ENCODE peak calls at places on chromosomes 12 and 14, in ten cellular contexts. I is body of pancreas, C is epithelial cell of esophagus, P is adrenal gland, L is astrocyte of the spinal cord, N is prostate gland, G is mucosa of descending colon, V is bronchial epithelial cell, E is sigmoid colon, S is left lung. Q is an unnamed sample.
A peak's percentile ranks its signal among the peaks of the same experiment; 100 is the strongest.

GRCh38 chr12:96687719-96688118 is 198.3 kb downstream of the CFAP54 start:
- DNase-seq in P (no peak), V (no peak), G (no peak), E (no peak), I (no peak), L (peak; percentile 16), N (no peak), S (no peak), C (no peak), Q (no peak)

GRCh38 chr12:90173499-90174197 is 465.0 kb upstream of the ATP2B1 start:
- DNase-seq in N (no peak), I (no peak), E (no peak), V (no peak), P (no peak), C (no peak), G (no peak), S (no peak), L (no peak), Q (no peak)

GRCh38 chr12:94534761-94535613 is 75.3 kb upstream of the CEP83 start:
- DNase-seq in G (no peak), V (no peak), L (no peak), S (no peak), P (no peak), E (no peak), C (no peak), I (no peak), N (no peak), Q (no peak)

GRCh38 chr12:109479761-109480160 is 2.3 kb downstream of the UBE3B start:
- DNase-seq in S (no peak), G (no peak), L (no peak), N (no peak), V (no peak), I (no peak), C (no peak), P (no peak), E (no peak), Q (no peak)

GRCh38 chr14:96793547-96793946 is 3.6 kb upstream of the VRK1 start:
- DNase-seq in G (no peak), P (no peak), C (peak; percentile 47), I (no peak), E (no peak), V (no peak), N (no peak), S (no peak), L (no peak), Q (no peak)

GRCh38 chr14:24948261-24948847 is 101.6 kb downstream of the STXBP6 start:
- DNase-seq in I (no peak), E (no peak), N (no peak), P (no peak), V (no peak), S (no peak), C (no peak), G (no peak), L (no peak), Q (no peak)

GRCh38 chr12:104998423-104999346 is 12.6 kb downstream of the NOPCHAP1 start:
- DNase-seq in E (peak; percentile 60), V (no peak), P (no peak), I (peak; percentile 90), L (no peak), N (no peak), C (no peak), G (peak; percentile 60), S (no peak), Q (no peak)

GRCh38 chr12:113327000-113327399 is 7.9 kb downstream of the SLC8B1 start:
- DNase-seq in S (peak; percentile 8), E (no peak), L (no peak), G (no peak), I (no peak), C (no peak), V (no peak), P (no peak), N (no peak), Q (peak; percentile 65)

GRCh38 chr14:90137807-90138206 is 76.0 kb downstream of the KCNK13 start:
- DNase-seq in G (no peak), L (peak; percentile 7), E (no peak), S (no peak), P (no peak), N (no peak), V (peak; percentile 2), C (no peak), I (no peak), Q (peak; percentile 69)

GRCh38 chr12:88310666-88311065 is 168.6 kb downstream of the TMTC3 start:
- DNase-seq in C (peak; percentile 13), V (peak; percentile 15), I (no peak), E (no peak), P (peak; percentile 52), G (no peak), L (no peak), S (no peak), N (no peak), Q (peak; percentile 14)

GRCh38 chr14:56202256-56202655 is 84.0 kb downstream of the PELI2 start:
- DNase-seq in G (no peak), S (no peak), V (no peak), E (no peak), P (no peak), I (no peak), N (no peak), L (no peak), C (no peak), Q (no peak)

GRCh38 chr14:22131749-22132476 is 457.1 kb downstream of the DAD1 start:
- DNase-seq in S (no peak), V (no peak), E (no peak), L (no peak), I (no peak), G (peak; percentile 54), N (no peak), C (peak; percentile 62), P (no peak), Q (no peak)

GRCh38 chr12:57590892-57591566 is at the start of gene PIP4K2C:
- DNase-seq in C (peak; percentile 89), S (peak; percentile 95), I (peak; percentile 93), N (peak; percentile 87), P (peak; percentile 83), G (peak; percentile 87), E (peak; percentile 89), L (peak; percentile 40), V (peak; percentile 80), Q (peak; percentile 34)

GRCh38 chr14:103503296-103503695 is 19.3 kb downstream of the CKB start:
- DNase-seq in P (peak; percentile 46), I (no peak), V (no peak), L (no peak), G (no peak), S (no peak), E (no peak), N (no peak), C (no peak), Q (no peak)

GRCh38 chr14:36214476-36215216 is 38.1 kb upstream of the PTCSC3 start:
- DNase-seq in E (no peak), G (no peak), I (no peak), N (no peak), P (no peak), V (peak; percentile 36), C (peak; percentile 6), L (no peak), S (no peak), Q (no peak)
- H3K4me3 ChIP-seq in E (no peak overlapping the region), G (no peak overlapping the region), I (no peak overlapping the region), N (no peak overlapping the region), P (no peak overlapping the region), V (no peak overlapping the region), C (no peak overlapping the region), L (no peak overlapping the region), S (no peak overlapping the region), Q (no peak overlapping the region)

DNA sequence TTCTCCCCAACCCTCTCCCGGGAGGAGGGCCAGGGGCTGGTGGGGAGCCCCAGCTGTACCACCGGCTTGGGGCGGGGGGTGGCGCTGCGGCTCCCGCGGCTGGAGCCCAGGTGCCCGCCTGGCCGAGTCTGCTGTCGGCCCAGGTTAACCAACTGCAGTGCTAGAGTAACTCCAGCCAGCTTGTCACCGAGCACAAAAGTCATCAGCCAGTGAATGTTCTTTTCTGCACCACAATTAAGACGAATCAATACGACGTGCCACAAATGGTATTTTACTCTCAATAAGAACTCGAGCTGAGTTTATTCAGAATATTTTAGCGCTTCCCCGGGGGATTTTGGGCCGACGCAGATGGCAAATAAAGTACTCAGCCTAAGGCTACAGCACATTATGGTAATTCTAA is 83.3 kb downstream of the BCL11B start:
- DNase-seq in V (no peak), G (no peak), C (no peak), I (no peak), S (no peak), N (no peak), P (no peak), L (no peak), E (no peak), Q (no peak)
- H3K4me3 ChIP-seq in V (no peak overlapping the region), G (no peak overlapping the region), C (no peak overlapping the region), I (no peak overlapping the region), S (no peak overlapping the region), N (no peak overlapping the region), P (no peak overlapping the region), L (no peak overlapping the region), E (no peak overlapping the region), Q (no peak overlapping the region)

GRCh38 chr14:70032016-70032415 is 152.8 kb downstream of the SMOC1 start:
- DNase-seq in P (no peak), E (no peak), G (no peak), S (no peak), C (no peak), V (no peak), L (no peak), I (no peak), N (no peak), Q (no peak)

GRCh38 chr14:70034257-70034656 is 154.5 kb downstream of the SLC8A3 start:
- DNase-seq in I (no peak), C (no peak), S (no peak), G (no peak), N (no peak), L (no peak), E (no peak), P (no peak), V (no peak), Q (no peak)

GRCh38 chr14:70033561-70033960 is 154.3 kb downstream of the SMOC1 start:
- DNase-seq in I (no peak), E (no peak), P (no peak), G (no peak), V (no peak), N (no peak), S (no peak), L (no peak), C (no peak), Q (no peak)

GRCh38 chr14:70032447-70032846 is 153.2 kb downstream of the SMOC1 start:
- DNase-seq in L (no peak), G (no peak), C (peak; percentile 54), E (no peak), I (no peak), S (no peak), P (no peak), N (no peak), V (peak; percentile 56), Q (no peak)

GRCh38 chr14:70036665-70037064 is 152.1 kb downstream of the SLC8A3 start:
- DNase-seq in L (no peak), C (peak; percentile 25), I (no peak), G (no peak), S (no peak), E (no peak), P (no peak), V (no peak), N (no peak), Q (no peak)
- H3K4me3 ChIP-seq in L (no peak overlapping the region), C (no peak overlapping the region), I (no peak overlapping the region), G (no peak overlapping the region), S (no peak overlapping the region), E (no peak overlapping the region), P (no peak overlapping the region), V (no peak overlapping the region), N (no peak overlapping the region), Q (no peak overlapping the region)

DNA sequence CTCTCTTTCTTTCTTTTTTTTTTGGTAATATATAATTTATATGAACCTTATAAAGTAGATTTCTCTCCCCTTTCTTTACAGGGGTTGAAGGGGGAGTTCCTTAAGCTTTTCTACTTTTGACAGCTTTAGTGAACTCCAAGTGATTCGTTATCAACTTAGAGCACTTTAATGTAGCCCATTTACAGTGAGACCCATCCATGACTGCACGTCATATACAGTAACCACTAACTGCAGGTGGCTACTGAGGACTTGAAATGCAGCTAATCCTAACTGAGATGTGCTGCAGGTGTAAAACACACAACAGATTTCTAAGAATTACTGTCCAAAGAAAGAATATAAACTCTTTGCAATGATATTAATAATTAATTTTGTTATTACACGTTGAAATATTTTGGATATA is 585 bp downstream of the LRRIQ1 start:
- DNase-seq in I (no peak), P (no peak), L (no peak), V (no peak), E (no peak), C (no peak), S (no peak), N (no peak), G (no peak), Q (no peak)
- H3K4me3 ChIP-seq in I (no peak overlapping the region), P (no peak overlapping the region), L (peak overlapping the region; percentile 87), V (peak overlapping the region; percentile 59), E (peak overlapping the region; percentile 57), C (peak overlapping the region; percentile 80), S (peak overlapping the region; percentile 29), N (peak overlapping the region; percentile 42), G (no peak overlapping the region), Q (peak overlapping the region; percentile 84)

Q was measured in fibroblast of the aortic adventitia.